ENCODE peak calls at places on chromosome 19, in seven cellular contexts. Q is right cardiac atrium; P is CD8-positive, alpha-beta memory T cell; L is WERI-Rb-1; N is CD4-positive, CD25-positive, alpha-beta regulatory T cell; M is CD8-positive, alpha-beta T cell; Z is naive thymus-derived CD4-positive, alpha-beta T cell. K is an unnamed sample.

GRCh38 chr19:31348416-31349159 is 648 bp downstream of the TSHZ3 start:
- DNase-seq in Q (no peak), P (no peak), L (peak; percentile 28), N (peak; percentile 45), M (no peak), Z (no peak), K (no peak)

GRCh38 chr19:13887039-13887438 is 10.1 kb downstream of the NANOS3 start:
- DNase-seq in Q (peak; percentile 25), P (peak; percentile 58), L (no peak), N (no peak), M (peak; percentile 45), Z (no peak), K (peak; percentile 61)

GRCh38 chr19:12841094-12841493 is 2.8 kb downstream of the MAST1 start:
- DNase-seq in Q (no peak), P (no peak), L (no peak), N (no peak), M (no peak), Z (no peak), K (no peak)

GRCh38 chr19:44754743-44755066 is 6.2 kb downstream of the BCL3 start:
- DNase-seq in Q (no peak), P (no peak), L (no peak), N (no peak), M (no peak), Z (no peak), K (no peak)

GRCh38 chr19:49667473-49667872 is 1.7 kb downstream of the BCL2L12 start:
- DNase-seq in Q (no peak), P (no peak), L (no peak), N (no peak), M (no peak), Z (no peak), K (no peak)

GRCh38 chr19:43668406-43669158 is 1.4 kb downstream of the PLAUR start:
- DNase-seq in Q (peak; percentile 99), P (peak; percentile 92), L (peak; percentile 90), N (peak; percentile 93), M (peak; percentile 91), Z (peak; percentile 95), K (peak; percentile 99)

GRCh38 chr19:45777395-45777961 is 4.8 kb downstream of the DMPK start:
- DNase-seq in Q (no peak), P (no peak), L (no peak), N (no peak), M (no peak), Z (no peak), K (no peak)

GRCh38 chr19:50975766-50976165 is 6.4 kb upstream of the KLK6 start:
- DNase-seq in Q (no peak), P (no peak), L (no peak), N (no peak), M (no peak), Z (no peak), K (no peak)

GRCh38 chr19:40464059-40465024 is 1.2 kb downstream of the BLVRB start:
- DNase-seq in Q (peak; percentile 84), P (peak; percentile 53), L (peak; percentile 87), N (peak; percentile 49), M (peak; percentile 76), Z (peak; percentile 43), K (peak; percentile 86)

GRCh38 chr19:54484451-54484850 is 11.4 kb upstream of the CDC42EP5 start:
- DNase-seq in Q (no peak), P (no peak), L (no peak), N (no peak), M (no peak), Z (no peak), K (no peak)

GRCh38 chr19:48513289-48514122 is 1.9 kb upstream of the LMTK3 start:
- DNase-seq in Q (peak; percentile 55), P (peak; percentile 59), L (peak; percentile 82), N (peak; percentile 76), M (peak; percentile 79), Z (peak; percentile 69), K (no peak)

GRCh38 chr19:40908981-40909380 is 26.9 kb upstream of the CYP2A7 start:
- DNase-seq in Q (no peak), P (no peak), L (no peak), N (no peak), M (peak; percentile 49), Z (peak; percentile 32), K (no peak)

GRCh38 chr19:50173144-50173543 is 10.1 kb upstream of the IZUMO2 start:
- DNase-seq in Q (no peak), P (no peak), L (no peak), N (no peak), M (no peak), Z (no peak), K (no peak)

GRCh38 chr19:46265217-46265828 is 31.5 kb upstream of the HIF3A start:
- DNase-seq in Q (peak; percentile 42), P (peak; percentile 44), L (peak; percentile 76), N (peak; percentile 71), M (peak; percentile 67), Z (peak; percentile 47), K (peak; percentile 42)

GRCh38 chr19:13881231-13881691 is 4.3 kb downstream of the NANOS3 start:
- DNase-seq in Q (no peak), P (no peak), L (peak; percentile 59), N (no peak), M (no peak), Z (no peak), K (peak; percentile 86)

GRCh38 chr19:37932985-37933953 is 26.3 kb downstream of the SIPA1L3 start:
- DNase-seq in Q (no peak), P (no peak), L (no peak), N (no peak), M (no peak), Z (no peak), K (no peak)

GRCh38 chr19:50214699-50215543 is 11.5 kb downstream of the MYH14 start:
- DNase-seq in Q (no peak), P (no peak), L (no peak), N (no peak), M (no peak), Z (no peak), K (peak; percentile 84)

GRCh38 chr19:36489920-36490415 is 607 bp upstream of the ZNF566 start:
- DNase-seq in Q (peak; percentile 83), P (peak; percentile 58), L (peak; percentile 93), N (peak; percentile 80), M (peak; percentile 73), Z (peak; percentile 68), K (no peak)

GRCh38 chr19:48873476-48874308 is 1.5 kb downstream of the PPP1R15A start:
- DNase-seq in Q (no peak), P (no peak), L (no peak), N (peak; percentile 37), M (peak; percentile 14), Z (no peak), K (no peak)

GRCh38 chr19:57719424-57719823 is 8.0 kb downstream of the ZNF671 start:
- DNase-seq in Q (no peak), P (no peak), L (no peak), N (no peak), M (no peak), Z (no peak), K (no peak)

GRCh38 chr19:604355-604754 is 14.7 kb downstream of the HCN2 start:
- DNase-seq in Q (no peak), P (peak; percentile 24), L (peak; percentile 52), N (peak; percentile 29), M (no peak), Z (no peak), K (no peak)

GRCh38 chr19:11390359-11390758 is 6.2 kb upstream of the EPOR start:
- DNase-seq in Q (no peak), P (no peak), L (no peak), N (no peak), M (no peak), Z (no peak), K (no peak)

DNA sequence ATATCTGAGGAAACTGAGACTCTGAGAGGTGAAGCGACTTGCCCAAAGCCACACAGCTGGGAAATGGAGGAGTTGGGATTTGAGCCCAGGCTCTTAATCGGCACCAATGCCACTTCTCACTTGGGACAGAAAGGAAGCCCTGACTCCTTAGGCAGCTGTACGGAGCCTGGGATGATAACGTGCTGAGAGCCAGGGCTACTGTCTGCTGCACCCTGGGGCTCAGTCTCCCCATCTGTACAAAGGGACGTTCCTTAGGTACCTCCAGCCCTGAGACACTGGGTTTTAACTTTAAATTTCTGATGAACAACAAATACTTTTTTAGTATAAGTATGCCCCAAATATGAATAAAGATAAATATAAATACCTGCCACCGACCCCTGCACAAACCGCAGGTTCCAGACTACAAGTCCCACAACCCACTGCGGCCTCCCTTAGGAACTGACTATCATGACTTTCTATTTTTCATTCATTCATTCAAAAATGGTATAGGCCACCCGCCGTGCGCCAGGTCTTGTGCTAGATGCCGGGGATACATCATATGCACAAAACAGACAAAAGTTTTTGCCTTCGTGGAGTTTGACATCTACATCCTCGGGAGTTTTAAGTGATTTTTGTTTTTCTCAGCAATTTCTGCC is 766 bp upstream of the NCLN start:
- DNase-seq in Q (peak; percentile 77), P (peak; percentile 59), L (peak; percentile 67), N (no peak), M (peak; percentile 75), Z (no peak), K (peak; percentile 69)
- H3K27ac ChIP-seq in Q (no peak overlapping the region), P (peak overlapping the region; percentile 64), L (peak overlapping the region; percentile 89), N (peak overlapping the region; percentile 72), M (no peak overlapping the region), Z (peak overlapping the region; percentile 74), K (no peak overlapping the region)

GRCh38 chr19:15358918-15359317 is 20.7 kb downstream of the AKAP8 start:
- DNase-seq in Q (no peak), P (no peak), L (no peak), N (no peak), M (no peak), Z (no peak), K (no peak)
- H3K27ac ChIP-seq in Q (no peak overlapping the region), P (no peak overlapping the region), L (no peak overlapping the region), N (no peak overlapping the region), M (no peak overlapping the region), Z (no peak overlapping the region), K (no peak overlapping the region)

DNA sequence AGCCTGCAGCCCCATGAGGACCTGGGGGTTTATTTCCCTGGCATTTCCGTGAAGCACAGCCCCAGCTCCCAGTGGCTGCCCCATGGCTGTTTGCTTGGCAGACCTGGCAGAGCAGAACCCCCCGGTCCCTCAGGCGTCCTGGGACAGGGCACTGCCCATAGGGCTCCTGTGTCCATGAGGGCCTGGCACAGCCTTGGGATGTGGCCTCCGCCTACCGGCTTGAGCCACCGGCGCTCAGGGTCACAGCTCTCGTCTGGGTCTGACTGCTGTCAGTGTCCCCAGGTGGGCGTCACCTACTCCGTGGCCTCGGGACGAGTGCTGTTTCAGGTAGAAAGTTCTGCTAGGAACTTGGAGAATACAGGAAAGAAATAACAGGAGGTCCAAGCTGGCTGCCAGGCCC is 52.8 kb downstream of the MYO9B start:
- DNase-seq in Q (no peak), P (no peak), L (no peak), N (no peak), M (no peak), Z (no peak), K (no peak)
- H3K27ac ChIP-seq in Q (no peak overlapping the region), P (no peak overlapping the region), L (peak overlapping the region; percentile 37), N (no peak overlapping the region), M (no peak overlapping the region), Z (no peak overlapping the region), K (no peak overlapping the region)

DNA sequence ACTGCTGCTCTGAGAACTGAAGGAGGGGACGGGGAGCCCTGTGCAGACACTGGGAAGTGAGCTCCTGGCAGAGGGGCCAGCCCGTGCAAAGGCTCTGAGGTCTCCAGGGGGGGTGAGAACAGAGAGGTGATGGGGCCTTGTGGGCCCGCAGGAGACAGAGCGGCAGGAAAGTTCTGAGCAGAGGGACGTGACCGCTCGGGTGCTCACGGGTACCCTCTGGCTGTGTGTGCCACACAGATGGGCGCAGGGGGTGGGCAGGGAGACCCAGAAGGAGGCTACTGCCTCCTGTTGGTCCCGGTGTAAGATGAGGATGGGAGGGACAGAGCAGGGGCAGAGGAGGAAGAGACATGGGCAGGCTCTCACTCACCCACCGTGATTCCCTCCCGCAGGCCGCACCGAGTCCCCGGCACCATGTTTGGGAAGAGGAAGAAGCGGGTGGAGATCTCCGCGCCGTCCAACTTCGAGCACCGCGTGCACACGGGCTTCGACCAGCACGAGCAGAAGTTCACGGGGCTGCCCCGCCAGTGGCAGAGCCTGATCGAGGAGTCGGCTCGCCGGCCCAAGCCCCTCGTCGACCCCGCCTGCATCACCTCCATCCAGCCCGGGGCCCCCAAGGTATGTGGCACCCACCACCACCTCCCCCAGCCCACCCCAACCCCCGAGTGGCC is 27.5 kb upstream of the NCCRP1 start:
- DNase-seq in Q (no peak), P (no peak), L (no peak), N (no peak), M (no peak), Z (no peak), K (no peak)
- H3K27ac ChIP-seq in Q (no peak overlapping the region), P (no peak overlapping the region), L (no peak overlapping the region), N (no peak overlapping the region), M (no peak overlapping the region), Z (no peak overlapping the region), K (no peak overlapping the region)

K was measured in breast epithelium.